ENCODE peak calls at places on chromosomes 3 and 15, in nine cellular contexts. One of them, this sample, is unnamed.

GRCh38 chr3:13884851-13885703 is 5.2 kb upstream of the WNT7A start:
- DNase-seq in sigmoid colon: peak
- DNase-seq in A549: peak
- DNase-seq in HepG2: peak
- DNase-seq in transverse colon: peak
- DNase-seq in stomach: peak
- DNase-seq in ovary: no peak
- DNase-seq in H1: peak
- DNase-seq in esophagus muscularis mucosa: peak
- DNase-seq in this sample: no peak

GRCh38 chr3:37053337-37053736 is 60.0 kb downstream of the MLH1 start:
- DNase-seq in transverse colon: no peak
- DNase-seq in A549: no peak
- DNase-seq in ovary: no peak
- DNase-seq in H1: no peak
- DNase-seq in esophagus muscularis mucosa: no peak
- DNase-seq in HepG2: no peak
- DNase-seq in sigmoid colon: no peak
- DNase-seq in stomach: no peak
- DNase-seq in this sample: no peak

GRCh38 chr3:54622688-54623087 is 305.2 kb downstream of the LRTM1 start:
- DNase-seq in sigmoid colon: no peak
- DNase-seq in esophagus muscularis mucosa: no peak
- DNase-seq in transverse colon: no peak
- DNase-seq in ovary: no peak
- DNase-seq in HepG2: no peak
- DNase-seq in A549: no peak
- DNase-seq in H1: no peak
- DNase-seq in stomach: no peak
- DNase-seq in this sample: no peak

GRCh38 chr15:81531971-81532370 is 158.0 kb upstream of the TMC3 start:
- DNase-seq in H1: no peak
- DNase-seq in stomach: no peak
- DNase-seq in A549: no peak
- DNase-seq in esophagus muscularis mucosa: no peak
- DNase-seq in transverse colon: no peak
- DNase-seq in HepG2: no peak
- DNase-seq in sigmoid colon: no peak
- DNase-seq in ovary: no peak
- DNase-seq in this sample: no peak

GRCh38 chr15:79094611-79095021 is 4.0 kb upstream of the RASGRF1 start:
- DNase-seq in transverse colon: no peak
- DNase-seq in H1: peak
- DNase-seq in stomach: no peak
- DNase-seq in ovary: no peak
- DNase-seq in esophagus muscularis mucosa: no peak
- DNase-seq in HepG2: no peak
- DNase-seq in A549: no peak
- DNase-seq in sigmoid colon: no peak
- DNase-seq in this sample: no peak

GRCh38 chr3:196207159-196207832 is 3.9 kb downstream of the ZDHHC19 start:
- DNase-seq in stomach: no peak
- DNase-seq in sigmoid colon: no peak
- DNase-seq in esophagus muscularis mucosa: no peak
- DNase-seq in A549: no peak
- DNase-seq in HepG2: no peak
- DNase-seq in H1: no peak
- DNase-seq in transverse colon: no peak
- DNase-seq in ovary: peak
- DNase-seq in this sample: no peak

GRCh38 chr15:76340198-76340801 is 3.7 kb downstream of the ISL2 start:
- DNase-seq in ovary: no peak
- DNase-seq in A549: no peak
- DNase-seq in esophagus muscularis mucosa: no peak
- DNase-seq in sigmoid colon: no peak
- DNase-seq in stomach: no peak
- DNase-seq in H1: peak
- DNase-seq in HepG2: no peak
- DNase-seq in transverse colon: peak
- DNase-seq in this sample: no peak

GRCh38 chr3:163951397-163951987 is 1126.8 kb downstream of the SI start:
- DNase-seq in ovary: no peak
- DNase-seq in sigmoid colon: no peak
- DNase-seq in A549: no peak
- DNase-seq in HepG2: peak
- DNase-seq in esophagus muscularis mucosa: no peak
- DNase-seq in transverse colon: no peak
- DNase-seq in H1: no peak
- DNase-seq in stomach: no peak
- DNase-seq in this sample: no peak

GRCh38 chr3:51982838-51983577 is at the start of gene ACY1:
- DNase-seq in H1: peak
- DNase-seq in transverse colon: peak
- DNase-seq in sigmoid colon: peak
- DNase-seq in stomach: peak
- DNase-seq in HepG2: peak
- DNase-seq in esophagus muscularis mucosa: peak
- DNase-seq in ovary: peak
- DNase-seq in A549: peak
- DNase-seq in this sample: peak

GRCh38 chr3:196501316-196502064 is 2.1 kb downstream of the RNF168 start:
- DNase-seq in stomach: no peak
- DNase-seq in HepG2: no peak
- DNase-seq in esophagus muscularis mucosa: no peak
- DNase-seq in H1: no peak
- DNase-seq in sigmoid colon: no peak
- DNase-seq in A549: no peak
- DNase-seq in ovary: no peak
- DNase-seq in transverse colon: peak
- DNase-seq in this sample: no peak

GRCh38 chr3:32758375-32758753 is 59.4 kb upstream of the TRIM71 start:
- DNase-seq in HepG2: no peak
- DNase-seq in transverse colon: no peak
- DNase-seq in stomach: no peak
- DNase-seq in ovary: no peak
- DNase-seq in sigmoid colon: no peak
- DNase-seq in esophagus muscularis mucosa: no peak
- DNase-seq in H1: no peak
- DNase-seq in A549: no peak
- DNase-seq in this sample: no peak

GRCh38 chr3:129184396-129184656 is 630 bp upstream of the CNBP start:
- DNase-seq in H1: no peak
- DNase-seq in transverse colon: peak
- DNase-seq in HepG2: peak
- DNase-seq in ovary: no peak
- DNase-seq in A549: peak
- DNase-seq in stomach: no peak
- DNase-seq in sigmoid colon: peak
- DNase-seq in esophagus muscularis mucosa: no peak
- DNase-seq in this sample: no peak

DNA sequence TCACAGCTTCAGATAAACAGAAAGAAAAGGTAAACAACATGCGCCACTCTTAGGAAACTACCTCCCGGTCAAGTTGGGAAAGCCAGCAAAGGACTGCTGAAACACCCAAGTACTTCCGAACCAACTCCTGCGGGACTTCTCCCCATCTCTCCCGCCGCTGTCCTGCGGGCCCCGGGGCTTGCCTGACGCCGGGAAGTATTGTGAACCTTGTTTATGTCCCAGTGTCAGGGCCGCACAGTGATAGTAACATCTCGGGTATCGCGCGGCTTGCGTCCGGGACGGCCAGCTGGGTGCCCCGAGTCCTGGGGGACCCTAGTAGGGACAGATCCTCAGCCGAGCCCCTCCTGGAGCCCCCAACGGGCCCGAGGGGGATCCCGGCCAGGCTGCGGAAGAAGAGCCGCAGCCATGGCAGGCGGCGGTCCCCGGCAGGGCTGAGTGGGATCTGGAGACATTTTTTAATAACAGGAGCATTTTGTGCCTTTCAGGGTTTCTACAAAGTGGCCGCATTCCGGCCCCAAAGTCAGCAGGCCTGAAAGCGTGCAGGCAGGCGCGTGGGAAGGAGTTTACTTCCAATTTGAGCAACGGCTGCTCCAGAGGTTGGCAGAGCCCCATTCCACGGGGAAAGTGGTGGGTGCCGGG is 718 bp downstream of the CLPX start:
- DNase-seq in A549: peak
- DNase-seq in stomach: peak
- DNase-seq in transverse colon: peak
- DNase-seq in ovary: peak
- DNase-seq in sigmoid colon: peak
- DNase-seq in H1: peak
- DNase-seq in esophagus muscularis mucosa: no peak
- DNase-seq in HepG2: peak
- DNase-seq in this sample: peak
- TF ChIP-seq POLR2A in A549: no peak
- TF ChIP-seq POLR2A in stomach: no peak
- TF ChIP-seq POLR2A in transverse colon: peak
- TF ChIP-seq POLR2A in ovary: no peak
- TF ChIP-seq POLR2A in sigmoid colon: peak
- TF ChIP-seq POLR2A in H1: no peak
- TF ChIP-seq POLR2A in esophagus muscularis mucosa: no peak
- TF ChIP-seq POLR2A in HepG2: peak
- TF ChIP-seq POLR2A in this sample: no peak

GRCh38 chr15:98713585-98714001 is 65.3 kb downstream of the IGF1R start:
- DNase-seq in stomach: peak
- DNase-seq in H1: no peak
- DNase-seq in HepG2: no peak
- DNase-seq in transverse colon: peak
- DNase-seq in esophagus muscularis mucosa: no peak
- DNase-seq in sigmoid colon: no peak
- DNase-seq in A549: no peak
- DNase-seq in ovary: no peak
- DNase-seq in this sample: no peak

GRCh38 chr15:98712845-98713584 is 64.7 kb downstream of the IGF1R start:
- DNase-seq in A549: no peak
- DNase-seq in esophagus muscularis mucosa: no peak
- DNase-seq in H1: no peak
- DNase-seq in transverse colon: no peak
- DNase-seq in ovary: no peak
- DNase-seq in sigmoid colon: no peak
- DNase-seq in stomach: no peak
- DNase-seq in HepG2: no peak
- DNase-seq in this sample: no peak

GRCh38 chr15:98715890-98716443 is 67.6 kb downstream of the IGF1R start:
- DNase-seq in A549: no peak
- DNase-seq in transverse colon: no peak
- DNase-seq in esophagus muscularis mucosa: no peak
- DNase-seq in sigmoid colon: no peak
- DNase-seq in ovary: no peak
- DNase-seq in stomach: no peak
- DNase-seq in H1: no peak
- DNase-seq in HepG2: no peak
- DNase-seq in this sample: no peak

GRCh38 chr15:98715401-98715800 is 67.1 kb downstream of the IGF1R start:
- DNase-seq in stomach: no peak
- DNase-seq in H1: no peak
- DNase-seq in HepG2: no peak
- DNase-seq in sigmoid colon: no peak
- DNase-seq in transverse colon: no peak
- DNase-seq in ovary: no peak
- DNase-seq in esophagus muscularis mucosa: no peak
- DNase-seq in A549: no peak
- DNase-seq in this sample: no peak

DNA sequence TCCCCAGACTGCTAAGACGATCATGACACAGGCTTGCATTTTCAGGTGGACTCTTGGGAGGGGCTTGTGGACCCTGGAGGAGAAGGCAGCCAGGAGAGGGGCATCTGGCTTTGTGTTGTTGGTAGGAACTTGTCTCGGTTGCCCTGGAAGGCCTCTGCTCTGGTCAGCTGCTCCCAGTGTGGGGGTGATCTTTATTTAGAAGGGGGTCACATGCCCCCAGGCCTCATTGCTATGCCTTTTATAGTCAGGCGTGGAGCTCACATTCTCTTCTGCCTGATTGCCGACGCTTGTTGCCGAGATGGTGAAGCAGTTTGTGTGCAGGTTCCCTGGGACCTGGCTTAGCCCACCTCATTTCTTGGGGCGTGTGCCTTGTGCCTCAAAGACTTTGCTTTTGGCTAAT is 66.6 kb downstream of the IGF1R start:
- DNase-seq in stomach: no peak
- DNase-seq in sigmoid colon: no peak
- DNase-seq in esophagus muscularis mucosa: no peak
- DNase-seq in transverse colon: no peak
- DNase-seq in H1: no peak
- DNase-seq in ovary: no peak
- DNase-seq in HepG2: no peak
- DNase-seq in A549: no peak
- DNase-seq in this sample: no peak
- TF ChIP-seq CTCF in stomach: no peak
- TF ChIP-seq CTCF in sigmoid colon: no peak
- TF ChIP-seq CTCF in esophagus muscularis mucosa: no peak
- TF ChIP-seq CTCF in transverse colon: no peak
- TF ChIP-seq CTCF in H1: no peak
- TF ChIP-seq CTCF in ovary: no peak
- TF ChIP-seq CTCF in HepG2: no peak
- TF ChIP-seq CTCF in A549: no peak
- TF ChIP-seq CTCF in this sample: no peak

GRCh38 chr15:66622677-66623076 is 56.9 kb upstream of the LCTL start:
- DNase-seq in ovary: no peak
- DNase-seq in stomach: no peak
- DNase-seq in sigmoid colon: no peak
- DNase-seq in transverse colon: peak
- DNase-seq in HepG2: no peak
- DNase-seq in A549: no peak
- DNase-seq in H1: no peak
- DNase-seq in esophagus muscularis mucosa: no peak
- DNase-seq in this sample: no peak
- TF ChIP-seq EP300 in ovary: no peak
- TF ChIP-seq EP300 in stomach: no peak
- TF ChIP-seq EP300 in sigmoid colon: no peak
- TF ChIP-seq EP300 in transverse colon: no peak
- TF ChIP-seq EP300 in HepG2: no peak
- TF ChIP-seq EP300 in A549: no peak
- TF ChIP-seq EP300 in H1: no peak
- TF ChIP-seq EP300 in esophagus muscularis mucosa: no peak
- TF ChIP-seq EP300 in this sample: no peak

DNA sequence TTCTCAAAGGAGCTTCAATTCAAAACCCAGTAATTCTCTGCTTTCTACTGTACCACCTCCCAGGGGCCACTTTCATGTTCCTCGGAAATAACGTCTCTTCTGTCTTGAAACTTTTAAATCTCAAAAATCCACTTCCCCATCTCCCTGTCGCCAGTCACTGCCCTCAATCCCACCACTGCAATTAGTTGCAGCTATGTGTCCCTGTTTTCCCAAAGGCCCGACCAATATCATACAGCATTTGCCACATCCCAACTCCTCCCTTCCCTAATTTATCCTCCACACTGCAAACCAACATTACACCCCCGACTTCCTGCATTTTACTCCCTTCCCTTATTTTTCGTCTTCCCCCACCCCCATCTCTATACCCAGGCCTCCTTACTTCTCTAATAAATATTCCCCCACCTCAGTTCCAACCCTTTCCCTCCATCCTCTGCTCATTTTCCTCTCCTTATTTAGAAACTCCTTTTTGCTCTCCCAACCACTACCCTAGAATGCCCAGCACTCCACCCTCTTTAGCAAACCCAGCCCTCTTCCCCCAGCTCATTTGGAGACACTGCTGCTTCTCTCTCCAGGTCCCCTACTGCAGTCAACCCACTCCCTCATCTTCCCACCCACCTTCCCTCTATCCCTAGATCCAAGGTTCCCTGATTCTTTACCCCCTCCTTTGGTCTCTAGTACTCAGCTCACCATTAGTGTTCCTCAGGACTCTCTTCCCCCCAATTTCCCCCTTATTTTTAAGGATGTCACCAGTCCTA is 1.1 kb downstream of the NPTN start:
- DNase-seq in esophagus muscularis mucosa: no peak
- DNase-seq in HepG2: no peak
- DNase-seq in A549: peak
- DNase-seq in transverse colon: peak
- DNase-seq in ovary: no peak
- DNase-seq in stomach: no peak
- DNase-seq in H1: no peak
- DNase-seq in sigmoid colon: peak
- DNase-seq in this sample: no peak
- TF ChIP-seq POLR2A in esophagus muscularis mucosa: no peak
- TF ChIP-seq POLR2A in HepG2: no peak
- TF ChIP-seq POLR2A in A549: no peak
- TF ChIP-seq POLR2A in transverse colon: peak
- TF ChIP-seq POLR2A in ovary: peak
- TF ChIP-seq POLR2A in stomach: no peak
- TF ChIP-seq POLR2A in H1: no peak
- TF ChIP-seq POLR2A in sigmoid colon: peak
- TF ChIP-seq POLR2A in this sample: no peak

This sample was measured in tibial nerve.